ENCODE peak calls at places on chromosomes 12 and 14, in nine cellular contexts. T is ureter; I is natural killer cell treated with Interleukin-12 subunit alpha and Interleukin-12 subunit beta and Interleukin-15 and Interleukin-18, amount 100 ng/mL, for 72 hours; W is psoas muscle; D is neural crest cell; Q is stimulated activated CD8-positive, alpha-beta memory T cell treated with anti-CD3 and anti-CD28 coated beads, Interleukin-15, amount 100 ng/mL, for 1 hour; S is activated naive CD4-positive, alpha-beta T cell; R is activated gamma-delta T cell; L is tibial artery. Z is an unnamed sample.

GRCh38 chr12:3010214-3010930 is 51.2 kb downstream of the TEAD4 start:
- DNase-seq in S (no peak), D (no peak), T (no peak), I (no peak), L (no peak), W (no peak), Q (no peak), R (no peak), Z (no peak)

GRCh38 chr14:81023095-81023710 is 67.8 kb downstream of the TSHR start:
- DNase-seq in L (no peak), W (no peak), S (no peak), T (no peak), Q (no peak), I (no peak), R (no peak), D (no peak), Z (no peak)

GRCh38 chr14:88618476-88618875 is 55.6 kb downstream of the ZC3H14 start:
- DNase-seq in Q (no peak), T (no peak), D (no peak), I (no peak), R (no peak), W (no peak), S (no peak), L (no peak), Z (no peak)

GRCh38 chr12:106305376-106305775 is 2.8 kb downstream of the TCP11L2 start:
- DNase-seq in S (no peak), I (no peak), D (no peak), T (no peak), L (no peak), W (no peak), Q (no peak), R (no peak), Z (no peak)

GRCh38 chr14:68501621-68502052 is 291.2 kb downstream of the ZFP36L1 start:
- DNase-seq in R (no peak), T (peak), W (peak), S (no peak), L (peak), Q (no peak), D (no peak), I (no peak), Z (no peak)

GRCh38 chr12:64181504-64182291 is 40.4 kb downstream of the KICS2 start:
- DNase-seq in S (no peak), D (peak), I (no peak), L (peak), Q (no peak), R (no peak), W (peak), T (peak), Z (no peak)

GRCh38 chr12:130878193-130879185 is 6.6 kb downstream of the RAN start:
- DNase-seq in S (no peak), T (no peak), I (no peak), L (no peak), D (no peak), W (no peak), R (no peak), Q (no peak), Z (no peak)

GRCh38 chr12:5187136-5187535 is 143.5 kb downstream of the KCNA5 start:
- DNase-seq in R (no peak), L (no peak), W (no peak), I (no peak), T (no peak), D (no peak), S (no peak), Q (no peak), Z (no peak)

GRCh38 chr12:88549929-88550328 is 30.3 kb downstream of the KITLG start:
- DNase-seq in D (no peak), L (no peak), R (no peak), T (no peak), Q (no peak), I (no peak), S (no peak), W (no peak), Z (no peak)

GRCh38 chr14:52801014-52801708 is 9.8 kb upstream of the GNPNAT1 start:
- DNase-seq in L (no peak), Q (no peak), I (no peak), S (no peak), W (peak), T (no peak), D (no peak), R (no peak), Z (peak)

GRCh38 chr14:87698496-87698895 is 294.5 kb downstream of the GALC start:
- DNase-seq in Q (no peak), L (no peak), D (no peak), R (no peak), W (no peak), S (no peak), I (no peak), T (no peak), Z (no peak)

GRCh38 chr14:83172363-83172762 is 1638.7 kb upstream of the SEL1L start:
- DNase-seq in R (no peak), T (no peak), S (no peak), L (no peak), W (no peak), Q (no peak), D (no peak), I (no peak), Z (no peak)

GRCh38 chr14:97776890-97777564 is 979.8 kb downstream of the VRK1 start:
- DNase-seq in S (no peak), L (no peak), R (no peak), D (no peak), Q (no peak), T (no peak), I (no peak), W (no peak), Z (no peak)

GRCh38 chr14:66037361-66037760 is 448.8 kb upstream of the CCDC196 start:
- DNase-seq in I (no peak), W (no peak), S (no peak), L (no peak), R (no peak), D (no peak), T (no peak), Q (no peak), Z (no peak)

GRCh38 chr14:100546051-100546443 is 41.2 kb downstream of the BEGAIN start:
- DNase-seq in I (no peak), W (no peak), L (no peak), T (no peak), R (no peak), S (no peak), D (no peak), Q (peak), Z (no peak)

GRCh38 chr12:47750916-47751470 is 7.7 kb downstream of the RAPGEF3 start:
- DNase-seq in T (no peak), I (no peak), D (no peak), R (no peak), W (no peak), L (no peak), Q (no peak), S (no peak), Z (no peak)

GRCh38 chr12:34301251-34302130 is 279.2 kb downstream of the ALG10 start:
- DNase-seq in S (no peak), I (peak), D (no peak), W (no peak), Q (no peak), T (no peak), R (no peak), L (no peak), Z (no peak)

GRCh38 chr14:41925409-41925808 is 318.7 kb downstream of the LRFN5 start:
- DNase-seq in I (no peak), L (no peak), R (no peak), S (no peak), Q (no peak), W (no peak), D (no peak), T (no peak), Z (no peak)

GRCh38 chr12:63930971-63931370 is 86.5 kb downstream of the SRGAP1 start:
- DNase-seq in T (no peak), Q (no peak), R (no peak), D (no peak), L (no peak), W (no peak), S (no peak), I (no peak), Z (no peak)

GRCh38 chr14:100813291-100813690 is 12.6 kb upstream of the MEG3 start:
- DNase-seq in I (peak), L (no peak), D (no peak), R (no peak), S (no peak), T (no peak), W (no peak), Q (no peak), Z (no peak)

GRCh38 chr14:68749487-68750475 is 43.1 kb downstream of the ZFP36L1 start:
- DNase-seq in D (no peak), S (no peak), I (no peak), L (no peak), R (no peak), Q (no peak), W (no peak), T (no peak), Z (no peak)

GRCh38 chr14:38724621-38725020 is 378.4 kb downstream of the SEC23A start:
- DNase-seq in S (no peak), R (no peak), Q (no peak), I (no peak), T (no peak), L (no peak), D (no peak), W (no peak), Z (no peak)

GRCh38 chr14:55438066-55438683 is 2.2 kb downstream of the TBPL2 start:
- DNase-seq in I (no peak), R (no peak), T (no peak), L (no peak), S (no peak), D (no peak), Q (no peak), W (no peak), Z (no peak)

GRCh38 chr12:2739832-2740641 is 54.7 kb upstream of the FKBP4 start:
- DNase-seq in D (peak), T (no peak), W (no peak), L (no peak), I (no peak), Q (no peak), R (no peak), S (no peak), Z (no peak)

GRCh38 chr12:57476993-57477709 is 2.5 kb downstream of the ARHGAP9 start:
- DNase-seq in W (no peak), I (no peak), L (no peak), Q (no peak), T (no peak), D (no peak), R (no peak), S (no peak), Z (no peak)

GRCh38 chr12:58833844-58834243 is 86.5 kb downstream of the LRIG3 start:
- DNase-seq in T (no peak), D (no peak), I (no peak), L (no peak), W (no peak), Q (no peak), R (no peak), S (no peak), Z (no peak)

GRCh38 chr12:128449146-128449894 is 182.3 kb downstream of the TMEM132C start:
- DNase-seq in I (no peak), Q (no peak), S (no peak), L (no peak), W (no peak), R (no peak), D (no peak), T (no peak), Z (no peak)

GRCh38 chr12:1117970-1118563 is 127.0 kb downstream of the ERC1 start:
- DNase-seq in S (peak), Q (peak), D (peak), I (peak), R (no peak), W (peak), T (peak), L (peak), Z (peak)

GRCh38 chr14:81435578-81436295 is 35.6 kb upstream of the STON2 start:
- DNase-seq in T (peak), R (peak), Q (no peak), D (peak), I (no peak), W (peak), L (peak), S (no peak), Z (no peak)

GRCh38 chr14:35965425-35965824 is 139.3 kb downstream of the BRMS1L start:
- DNase-seq in W (no peak), L (no peak), D (no peak), T (no peak), S (no peak), Q (no peak), I (no peak), R (no peak), Z (no peak)

GRCh38 chr12:107106241-107107025 is 13.1 kb upstream of the CRY1 start:
- DNase-seq in R (no peak), W (no peak), I (no peak), L (no peak), T (no peak), Q (no peak), S (no peak), D (no peak), Z (no peak)

GRCh38 chr14:99467338-99468075 is 13.2 kb downstream of the SETD3 start:
- DNase-seq in S (no peak), W (no peak), T (no peak), I (no peak), D (no peak), R (no peak), L (no peak), Q (no peak), Z (no peak)

GRCh38 chr12:120775862-120776552 is 50.4 kb downstream of the ACADS start:
- DNase-seq in L (no peak), I (no peak), D (no peak), W (no peak), Q (no peak), R (no peak), T (no peak), S (no peak), Z (no peak)

GRCh38 chr14:43651185-43651787 is 855.8 kb downstream of the FSCB start:
- DNase-seq in T (no peak), Q (no peak), D (no peak), R (no peak), L (no peak), S (no peak), I (no peak), W (no peak), Z (no peak)

GRCh38 chr14:104799657-104800599 is 973 bp upstream of the ZBTB42 start:
- DNase-seq in T (peak), I (peak), Q (peak), W (peak), L (peak), D (no peak), R (peak), S (no peak), Z (peak)

GRCh38 chr12:52293926-52294325 is 2.6 kb upstream of the KRT81 start:
- DNase-seq in D (no peak), L (no peak), Q (no peak), W (no peak), S (no peak), T (peak), I (no peak), R (no peak), Z (no peak)